ENCODE peak calls at places on chromosomes 12 and 14, in five cellular contexts. R, N, C, E and H are unnamed samples.
A peak's percentile ranks its signal among the peaks of the same experiment; 100 is the strongest.

GRCh38 chr14:24693353-24693737 is 59.4 kb upstream of the GZMB start:
- DNase-seq in N (no peak), R (no peak), E (no peak), C (peak; percentile 56), H (no peak)

GRCh38 chr14:24289649-24290283 is 9.8 kb downstream of the DHRS1 start:
- DNase-seq in C (no peak), E (no peak), N (no peak), R (no peak), H (no peak)

GRCh38 chr12:39122562-39123204 is 217.3 kb upstream of the CPNE8 start:
- DNase-seq in C (no peak), N (no peak), R (no peak), E (peak; percentile 60), H (peak; percentile 28)

GRCh38 chr12:60257063-60257462 is 661.2 kb downstream of the SLC16A7 start:
- DNase-seq in N (peak; percentile 82), R (peak; percentile 66), C (no peak), E (no peak), H (peak; percentile 24)

GRCh38 chr12:56801661-56802622 is 38.8 kb downstream of the HSD17B6 start:
- DNase-seq in R (peak; percentile 39), E (no peak), N (no peak), C (peak; percentile 31), H (no peak)

GRCh38 chr12:20125259-20125919 is 242.9 kb upstream of the PDE3A start:
- DNase-seq in N (no peak), R (no peak), C (no peak), E (no peak), H (no peak)

GRCh38 chr14:26702721-26703250 is 105.0 kb upstream of the NOVA1 start:
- DNase-seq in N (no peak), E (no peak), C (no peak), R (peak; percentile 10), H (no peak)

GRCh38 chr12:3041558-3042164 is 35.5 kb upstream of the TSPAN9 start:
- DNase-seq in R (peak; percentile 87), N (peak; percentile 68), E (peak; percentile 34), C (peak; percentile 86), H (peak; percentile 69)

GRCh38 chr12:86711716-86712115 is 455.5 kb upstream of the MGAT4C start:
- DNase-seq in R (no peak), E (no peak), N (peak; percentile 12), C (no peak), H (no peak)

GRCh38 chr14:31864937-31865855 is 211.9 kb upstream of the ARHGAP5 start:
- DNase-seq in N (no peak), C (no peak), R (no peak), E (no peak), H (no peak)

GRCh38 chr12:11823043-11823442 is 173.6 kb downstream of the ETV6 start:
- DNase-seq in N (no peak), C (no peak), E (no peak), R (no peak), H (no peak)

GRCh38 chr12:90048918-90049317 is 340.3 kb upstream of the ATP2B1 start:
- DNase-seq in N (no peak), E (no peak), R (no peak), C (no peak), H (no peak)

GRCh38 chr12:105983622-105984325 is 155.0 kb downstream of the NUAK1 start:
- DNase-seq in E (no peak), N (no peak), C (no peak), R (no peak), H (no peak)

GRCh38 chr12:125140239-125140917 is 75.1 kb downstream of the AACS start:
- DNase-seq in E (no peak), N (no peak), R (peak; percentile 25), C (no peak), H (no peak)

GRCh38 chr12:116360579-116361403 is 83.3 kb upstream of the MED13L start:
- DNase-seq in E (no peak), N (no peak), R (no peak), C (peak; percentile 89), H (no peak)

GRCh38 chr14:38774162-38774561 is 328.9 kb downstream of the SEC23A start:
- DNase-seq in E (no peak), C (no peak), N (no peak), R (no peak), H (no peak)

GRCh38 chr12:44968960-44969359 is 81.9 kb downstream of the DBX2 start:
- DNase-seq in E (no peak), C (no peak), N (no peak), R (no peak), H (no peak)

GRCh38 chr12:64566882-64567517 is 43.3 kb upstream of the RASSF3 start:
- DNase-seq in N (no peak), E (no peak), C (peak; percentile 93), R (no peak), H (no peak)

GRCh38 chr12:46395308-46395707 is 22.7 kb upstream of the SLC38A2 start:
- DNase-seq in E (no peak), N (no peak), C (no peak), R (no peak), H (no peak)

GRCh38 chr14:90405755-90406154 is 8.9 kb downstream of the CALM1 start:
- DNase-seq in E (no peak), R (no peak), C (no peak), N (no peak), H (no peak)

GRCh38 chr14:95503365-95504134 is 12.9 kb downstream of the SYNE3 start:
- DNase-seq in N (no peak), R (no peak), C (no peak), E (no peak), H (no peak)

GRCh38 chr14:21070083-21070609 is at the start of gene ARHGEF40:
- DNase-seq in R (no peak), C (no peak), N (peak; percentile 8), E (no peak), H (no peak)

GRCh38 chr12:30870491-30871265 is 55.9 kb upstream of the TSPAN11 start:
- DNase-seq in R (no peak), C (no peak), N (no peak), E (no peak), H (no peak)

GRCh38 chr14:94689218-94689984 is 77.2 kb downstream of the SERPINA3 start:
- DNase-seq in E (no peak), R (peak; percentile 38), N (peak; percentile 33), C (peak; percentile 57), H (no peak)

GRCh38 chr12:21989819-21990412 is 48.7 kb upstream of the ABCC9 start:
- DNase-seq in C (peak; percentile 51), N (peak; percentile 41), R (peak; percentile 39), E (no peak), H (peak; percentile 13)

GRCh38 chr12:91579516-91580263 is 397.1 kb upstream of the DCN start:
- DNase-seq in N (no peak), C (no peak), E (no peak), R (no peak), H (no peak)

GRCh38 chr14:65349100-65349499 is 63.4 kb upstream of the FUT8 start:
- DNase-seq in C (no peak), E (no peak), R (no peak), N (no peak), H (no peak)

GRCh38 chr12:49367381-49368239 is at the start of gene SPATS2:
- DNase-seq in R (peak; percentile 26), N (peak; percentile 65), C (no peak), E (no peak), H (no peak)

GRCh38 chr12:109946505-109946904 is 46.4 kb downstream of the TCHP start:
- DNase-seq in R (no peak), E (no peak), C (no peak), N (peak; percentile 69), H (no peak)

GRCh38 chr14:85531141-85531593 is 1.2 kb downstream of the FLRT2 start:
- DNase-seq in R (peak; percentile 79), N (peak; percentile 88), E (no peak), C (no peak), H (no peak)

GRCh38 chr12:132318618-132319033 is 10.8 kb downstream of the GALNT9 start:
- DNase-seq in C (no peak), E (no peak), N (no peak), R (no peak), H (no peak)
- TF ChIP-seq MAX in C (no peak), E (no peak), N (no peak), R (no peak), H (no peak)

GRCh38 chr12:100672075-100672592 is 98.7 kb downstream of the GAS2L3 start:
- DNase-seq in E (no peak), R (peak; percentile 29), C (peak; percentile 49), N (peak; percentile 6), H (no peak)
- TF ChIP-seq MAX in E (no peak), R (no peak), C (no peak), N (no peak), H (no peak)

GRCh38 chr12:121325922-121326396 is 26.3 kb downstream of the ANAPC5 start:
- DNase-seq in C (no peak), R (no peak), N (peak; percentile 87), E (no peak), H (no peak)
- TF ChIP-seq MAX in C (no peak), R (no peak), N (no peak), E (no peak), H (no peak)

GRCh38 chr12:28939427-28939826 is 209.7 kb upstream of the FAR2 start:
- DNase-seq in E (no peak), N (peak; percentile 41), C (no peak), R (no peak), H (no peak)

GRCh38 chr12:28936711-28937110 is 212.4 kb upstream of the FAR2 start:
- DNase-seq in N (no peak), R (no peak), E (no peak), C (no peak), H (no peak)

GRCh38 chr12:28937196-28937595 is 211.9 kb upstream of the FAR2 start:
- DNase-seq in E (no peak), N (peak; percentile 35), R (no peak), C (no peak), H (no peak)

GRCh38 chr12:28938581-28939301 is 210.3 kb upstream of the FAR2 start:
- DNase-seq in R (no peak), C (no peak), N (peak; percentile 85), E (no peak), H (no peak)

GRCh38 chr12:28938056-28938455 is 211.0 kb upstream of the FAR2 start:
- DNase-seq in R (no peak), E (no peak), N (no peak), C (no peak), H (no peak)
- TF ChIP-seq MAX in R (no peak), E (no peak), N (no peak), C (no peak), H (no peak)

DNA sequence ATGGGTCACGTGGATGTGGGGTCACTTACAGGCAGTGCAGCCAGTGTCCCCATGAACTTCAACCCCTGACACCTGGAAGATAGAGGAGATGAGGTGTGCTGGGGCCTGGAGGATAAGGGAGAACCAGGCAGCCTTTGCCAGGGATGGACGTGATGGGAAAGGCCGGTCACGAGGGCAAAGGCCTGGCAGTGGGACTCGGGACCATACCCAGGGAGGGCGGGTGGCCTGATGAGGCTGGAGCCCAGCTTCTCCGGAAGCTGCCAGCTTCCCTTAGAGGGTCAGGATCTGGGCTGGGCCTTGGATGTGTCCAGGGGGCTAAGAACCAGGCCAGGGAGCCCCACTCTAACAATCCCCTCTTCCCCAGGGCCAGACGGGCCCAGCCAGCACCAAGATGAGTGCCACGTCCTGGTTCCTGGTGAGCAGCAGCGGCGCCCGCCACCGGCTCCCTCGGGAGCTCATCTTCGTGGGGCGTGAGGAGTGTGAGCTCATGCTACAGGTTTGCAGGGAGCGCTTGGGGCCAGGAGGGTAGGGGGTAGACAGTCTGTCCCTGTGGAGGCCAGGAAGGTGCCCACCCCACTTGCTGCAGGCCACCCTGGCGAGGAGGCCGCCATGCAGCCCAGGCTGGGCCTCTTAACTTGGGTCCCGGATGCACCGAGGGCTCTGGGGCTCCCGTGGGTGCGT is 3.1 kb downstream of the CEP170B start:
- DNase-seq in C (no peak), E (no peak), N (no peak), R (no peak), H (no peak)
- TF ChIP-seq MAX in C (no peak), E (no peak), N (no peak), R (no peak), H (no peak)

GRCh38 chr14:100246809-100247428 is 8.0 kb downstream of the YY1 start:
- DNase-seq in R (peak; percentile 73), N (peak; percentile 67), C (peak; percentile 70), E (no peak), H (peak; percentile 48)
- TF ChIP-seq MAX in R (no peak), N (no peak), C (no peak), E (no peak), H (no peak)